ENCODE peak calls at places on chromosomes 6 and 20, in six cellular contexts. W is psoas muscle, V is A673, N is Panc1, Q is breast epithelium, G is ovary. C is an unnamed sample.

GRCh38 chr6:170085475-170086401 is 205.1 kb downstream of the DLL1 start:
- DNase-seq in W (no peak), V (no peak), N (no peak), Q (no peak), G (peak; percentile 4), C (no peak)

GRCh38 chr6:40342674-40343230 is 244.4 kb downstream of the LRFN2 start:
- DNase-seq in W (no peak), V (peak; percentile 42), N (no peak), Q (no peak), G (no peak), C (no peak)

GRCh38 chr6:42932412-42932811 is 3.1 kb downstream of the CNPY3 start:
- DNase-seq in W (no peak), V (no peak), N (no peak), Q (no peak), G (no peak), C (no peak)

GRCh38 chr6:37483917-37484785 is 15.5 kb downstream of the CCDC167 start:
- DNase-seq in W (peak; percentile 81), V (peak; percentile 62), N (no peak), Q (no peak), G (peak; percentile 75), C (no peak)

GRCh38 chr6:149007846-149008245 is 261.0 kb downstream of the UST start:
- DNase-seq in W (no peak), V (no peak), N (no peak), Q (no peak), G (no peak), C (peak; percentile 56)

GRCh38 chr6:61745994-61746393 is 540.0 kb downstream of the KHDRBS2 start:
- DNase-seq in W (no peak), V (no peak), N (no peak), Q (no peak), G (no peak), C (no peak)

GRCh38 chr6:17431581-17431980 is 38.2 kb downstream of the CAP2 start:
- DNase-seq in W (no peak), V (peak; percentile 27), N (no peak), Q (no peak), G (no peak), C (no peak)

GRCh38 chr20:58660855-58661254 is 9.8 kb downstream of the STX16 start:
- DNase-seq in W (no peak), V (no peak), N (no peak), Q (no peak), G (no peak), C (no peak)

GRCh38 chr20:14724036-14724435 is 386.6 kb upstream of the FLRT3 start:
- DNase-seq in W (no peak), V (no peak), N (no peak), Q (no peak), G (no peak), C (no peak)

GRCh38 chr6:118350881-118351430 is 197.1 kb upstream of the PLN start:
- DNase-seq in W (no peak), V (no peak), N (no peak), Q (no peak), G (no peak), C (no peak)

GRCh38 chr6:90044182-90044832 is 150.0 kb downstream of the GJA10 start:
- DNase-seq in W (no peak), V (no peak), N (no peak), Q (no peak), G (no peak), C (no peak)

GRCh38 chr20:12984069-12984765 is 24.6 kb upstream of the SPTLC3 start:
- DNase-seq in W (no peak), V (no peak), N (no peak), Q (no peak), G (no peak), C (no peak)

GRCh38 chr6:88013554-88013953 is 34.1 kb upstream of the SPACA1 start:
- DNase-seq in W (no peak), V (no peak), N (no peak), Q (no peak), G (no peak), C (no peak)

GRCh38 chr6:69179681-69180080 is 544.6 kb downstream of the ADGRB3 start:
- DNase-seq in W (no peak), V (peak; percentile 34), N (no peak), Q (no peak), G (no peak), C (no peak)

GRCh38 chr20:63500151-63500901 is 1.4 kb upstream of the EEF1A2 start:
- DNase-seq in W (peak; percentile 83), V (no peak), N (no peak), Q (no peak), G (no peak), C (no peak)

GRCh38 chr6:81228912-81229540 is 523.5 kb downstream of the TENT5A start:
- DNase-seq in W (no peak), V (no peak), N (no peak), Q (no peak), G (no peak), C (peak; percentile 42)

GRCh38 chr20:60823001-60823649 is 428.9 kb upstream of the CDH4 start:
- DNase-seq in W (no peak), V (peak; percentile 3), N (no peak), Q (no peak), G (no peak), C (no peak)

GRCh38 chr20:10857362-10858070 is 183.7 kb upstream of the JAG1 start:
- DNase-seq in W (no peak), V (no peak), N (no peak), Q (no peak), G (no peak), C (no peak)

GRCh38 chr6:50819527-50819905 is 845 bp downstream of the TFAP2B start:
- DNase-seq in W (no peak), V (peak; percentile 29), N (no peak), Q (no peak), G (no peak), C (no peak)

GRCh38 chr6:12748411-12748810 is 31.8 kb downstream of the PHACTR1 start:
- DNase-seq in W (no peak), V (no peak), N (no peak), Q (no peak), G (no peak), C (no peak)

GRCh38 chr6:80541186-80541585 is 434.7 kb downstream of the BCKDHB start:
- DNase-seq in W (no peak), V (no peak), N (no peak), Q (no peak), G (no peak), C (no peak)

GRCh38 chr6:5146396-5146795 is 61.3 kb downstream of the PPP1R3G start:
- DNase-seq in W (no peak), V (no peak), N (no peak), Q (no peak), G (no peak), C (no peak)

GRCh38 chr20:24957326-24957996 is 8.4 kb downstream of the CST7 start:
- DNase-seq in W (no peak), V (no peak), N (no peak), Q (no peak), G (no peak), C (no peak)

DNA sequence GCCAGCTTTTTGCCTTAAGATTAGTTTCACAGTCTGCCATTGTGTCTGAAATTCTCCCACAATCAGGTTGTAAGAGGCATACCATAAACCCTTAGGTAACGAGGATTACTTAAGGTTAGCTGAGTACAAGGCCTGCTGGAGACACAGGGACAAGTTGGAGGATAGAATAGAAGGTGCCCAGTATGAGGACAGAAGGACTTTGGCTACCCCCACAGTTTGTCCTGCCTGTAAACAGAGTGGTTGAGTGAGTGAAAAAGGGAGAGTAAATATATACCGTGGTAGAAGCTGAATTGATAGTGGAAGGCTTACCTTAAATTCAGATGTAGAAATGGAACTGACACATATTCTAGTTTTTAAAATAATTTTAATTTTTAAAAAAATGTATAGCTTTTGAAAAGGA is 19.3 kb downstream of the RPRD1B start:
- DNase-seq in W (no peak), V (no peak), N (no peak), Q (no peak), G (no peak), C (no peak)
- H3K36me3 ChIP-seq in W (peaks cover 3% of the 10 kb centered on the region), V (peaks cover 42% of the 10 kb centered on the region), N (peaks cover 17% of the 10 kb centered on the region), Q (no peaks in the 10 kb centered on the region), G (no peaks in the 10 kb centered on the region), C (peaks cover 70% of the 10 kb centered on the region)

DNA sequence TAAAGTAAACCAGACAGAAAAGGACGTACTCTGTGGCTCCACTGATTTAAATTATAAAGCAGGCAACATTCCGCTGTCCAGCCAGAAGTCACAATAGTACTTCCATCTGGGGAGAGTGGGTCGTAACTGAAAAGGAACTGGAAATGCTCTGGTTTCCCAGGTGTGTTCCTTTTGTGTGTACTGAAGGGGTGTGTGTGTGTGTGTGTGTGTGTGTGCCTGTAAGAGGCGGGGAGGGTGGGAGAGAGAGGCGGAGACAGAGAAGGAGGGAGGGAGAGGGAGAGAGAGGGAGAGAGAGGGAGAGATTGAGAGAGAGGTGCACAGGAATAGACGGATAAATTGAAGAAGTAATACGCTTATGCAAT is 178.4 kb upstream of the ZNF184 start:
- DNase-seq in W (no peak), V (peak; percentile 59), N (peak; percentile 35), Q (no peak), G (no peak), C (no peak)
- H3K27ac ChIP-seq in W (no peak overlapping the region), V (no peak overlapping the region), N (peak overlapping the region; percentile 59), Q (no peak overlapping the region), G (no peak overlapping the region), C (no peak overlapping the region)

GRCh38 chr20:57394087-57395082 is 3.2 kb downstream of the RBM38 start:
- DNase-seq in W (peak; percentile 62), V (no peak), N (no peak), Q (no peak), G (peak; percentile 50), C (no peak)

GRCh38 chr20:57396212-57396611 is 5.0 kb downstream of the RBM38 start:
- DNase-seq in W (peak; percentile 63), V (no peak), N (no peak), Q (no peak), G (peak; percentile 51), C (no peak)

GRCh38 chr20:57396638-57397003 is 5.4 kb downstream of the RBM38 start:
- DNase-seq in W (no peak), V (no peak), N (no peak), Q (no peak), G (peak; percentile 17), C (no peak)

GRCh38 chr20:57397004-57397692 is 6.0 kb downstream of the RBM38 start:
- DNase-seq in W (peak; percentile 50), V (no peak), N (no peak), Q (no peak), G (peak; percentile 43), C (no peak)

GRCh38 chr20:57395111-57395959 is 4.1 kb downstream of the RBM38 start:
- DNase-seq in W (peak; percentile 95), V (no peak), N (no peak), Q (peak; percentile 62), G (peak; percentile 83), C (no peak)
- H3K4me3 ChIP-seq in W (peak overlapping the region; percentile 77), V (no peak overlapping the region), N (no peak overlapping the region), Q (no peak overlapping the region), G (no peak overlapping the region), C (no peak overlapping the region)

GRCh38 chr6:30722280-30723112 is 2.3 kb downstream of the TUBB start:
- DNase-seq in W (peak; percentile 88), V (peak; percentile 91), N (no peak), Q (peak; percentile 83), G (peak; percentile 89), C (no peak)

GRCh38 chr6:30724906-30725667 is 4.9 kb downstream of the TUBB start:
- DNase-seq in W (no peak), V (peak; percentile 28), N (no peak), Q (no peak), G (no peak), C (no peak)

GRCh38 chr6:30727920-30728605 is 7.9 kb downstream of the TUBB start:
- DNase-seq in W (no peak), V (peak; percentile 53), N (no peak), Q (no peak), G (no peak), C (no peak)

GRCh38 chr6:30726506-30727413 is 6.6 kb downstream of the TUBB start:
- DNase-seq in W (no peak), V (peak; percentile 22), N (no peak), Q (no peak), G (no peak), C (no peak)

GRCh38 chr6:30725713-30726505 is 5.8 kb downstream of the TUBB start:
- DNase-seq in W (no peak), V (peak; percentile 54), N (no peak), Q (no peak), G (no peak), C (no peak)
- H3K36me3 ChIP-seq in W (peaks cover 16% of the 10 kb centered on the region), V (peaks cover 68% of the 10 kb centered on the region), N (peaks cover 26% of the 10 kb centered on the region), Q (no peaks in the 10 kb centered on the region), G (no peaks in the 10 kb centered on the region), C (peaks cover 49% of the 10 kb centered on the region)

C was measured in SK-N-MC.